ENCODE peak calls at places on chromosomes 2 and 18, in four cellular contexts. S is heart right ventricle, R is IMR-90, X is endodermal cell. J is an unnamed sample.

GRCh38 chr2:219520079-219520478 is 5.8 kb downstream of the ASIC4 start:
- DNase-seq in R (no peak), S (no peak), X (peak), J (no peak)

GRCh38 chr2:172412996-172413492 is 14.3 kb upstream of the ITGA6 start:
- DNase-seq in S (no peak), R (no peak), X (no peak), J (no peak)

GRCh38 chr2:9330639-9331270 is 92.6 kb downstream of the ITGB1BP1 start:
- DNase-seq in S (no peak), X (no peak), R (no peak), J (no peak)

GRCh38 chr18:23158884-23159820 is 23.9 kb downstream of the CABLES1 start:
- DNase-seq in S (no peak), X (no peak), R (no peak), J (no peak)

GRCh38 chr2:204280239-204280638 is 265.0 kb upstream of the PARD3B start:
- DNase-seq in X (no peak), R (no peak), S (no peak), J (no peak)

GRCh38 chr18:36312806-36313395 is 15.4 kb downstream of the FHOD3 start:
- DNase-seq in S (no peak), X (peak), R (peak), J (peak)

GRCh38 chr2:203583084-203583695 is 48.1 kb upstream of the RAPH1 start:
- DNase-seq in R (no peak), S (no peak), X (no peak), J (no peak)

GRCh38 chr2:157439792-157440186 is 4.1 kb downstream of the CYTIP start:
- DNase-seq in X (no peak), S (no peak), R (no peak), J (no peak)

GRCh38 chr2:86194751-86195054 is 559 bp downstream of the IMMT start:
- DNase-seq in X (peak), S (peak), R (no peak), J (no peak)

GRCh38 chr2:88198308-88198707 is 28.2 kb downstream of the THNSL2 start:
- DNase-seq in R (no peak), S (no peak), X (no peak), J (no peak)

GRCh38 chr2:20110876-20111275 is 59.4 kb upstream of the LAPTM4A start:
- DNase-seq in R (no peak), S (no peak), X (no peak), J (no peak)

GRCh38 chr2:174610243-174610995 is 12.8 kb upstream of the WIPF1 start:
- DNase-seq in S (no peak), R (no peak), X (no peak), J (no peak)

GRCh38 chr2:18129348-18129747 is 250.9 kb downstream of the KCNS3 start:
- DNase-seq in R (no peak), S (no peak), X (no peak), J (no peak)

GRCh38 chr2:21924640-21925285 is 801.0 kb downstream of the TDRD15 start:
- DNase-seq in R (peak), S (no peak), X (no peak), J (no peak)

DNA sequence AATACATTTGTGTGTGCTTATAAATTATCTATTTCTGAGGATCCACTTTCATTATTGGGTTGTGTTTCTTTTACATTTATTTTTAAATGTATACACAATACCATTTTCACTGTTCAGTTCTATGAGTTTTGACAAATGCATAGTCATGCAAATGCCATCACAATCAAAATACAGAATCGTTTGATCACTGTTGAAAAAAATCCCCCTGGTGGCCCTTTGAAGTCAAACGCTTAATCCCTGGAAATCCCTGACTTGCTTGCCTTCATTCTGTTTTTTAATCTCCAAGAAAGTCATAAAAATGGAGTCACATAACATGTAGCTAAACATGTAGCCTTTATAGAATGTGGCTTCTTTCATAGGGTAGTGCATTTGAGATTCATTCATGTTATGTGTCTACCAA is 173.3 kb downstream of the GALR1 start:
- DNase-seq in S (no peak), R (no peak), X (no peak), J (no peak)
- TF ChIP-seq CTCF in S (no peak), R (no peak), X (peak), J (no peak)

GRCh38 chr18:63981719-63982118 is 11.8 kb downstream of the SERPINB8 start:
- DNase-seq in X (no peak), S (no peak), R (no peak), J (no peak)

GRCh38 chr18:63980027-63980426 is 10.1 kb downstream of the SERPINB8 start:
- DNase-seq in S (no peak), R (no peak), X (no peak), J (no peak)

GRCh38 chr18:63977040-63977439 is 7.2 kb downstream of the SERPINB8 start:
- DNase-seq in X (no peak), R (no peak), S (no peak), J (no peak)

GRCh38 chr18:63980896-63981454 is 11.1 kb downstream of the SERPINB8 start:
- DNase-seq in S (no peak), R (no peak), X (no peak), J (no peak)

DNA sequence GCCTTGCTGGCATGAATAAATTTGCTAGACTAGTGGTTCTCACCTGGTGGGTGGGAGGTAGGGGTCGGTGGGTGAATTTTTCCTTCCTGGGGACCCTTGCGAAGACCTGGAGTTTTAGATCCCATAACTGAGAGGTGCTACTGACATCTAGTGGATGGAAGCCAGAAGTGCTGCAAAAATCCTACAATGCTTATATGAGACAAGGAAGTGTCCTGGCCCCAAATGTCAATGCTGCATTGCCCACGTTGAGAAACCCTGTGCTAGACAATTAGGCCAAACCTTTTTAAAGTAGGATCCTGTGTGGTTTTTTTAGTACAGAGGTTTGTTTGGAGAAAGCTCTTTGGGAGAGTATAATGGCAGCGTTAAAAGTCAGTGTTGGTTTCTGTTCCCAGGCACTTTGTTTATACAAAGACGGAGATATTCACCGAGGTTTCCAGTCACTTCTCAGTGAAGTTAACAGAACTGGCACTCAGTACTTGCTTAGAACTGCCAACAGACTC is 9.6 kb downstream of the SERPINB8 start:
- DNase-seq in X (peak), S (peak), R (peak), J (no peak)
- H3K27ac ChIP-seq in X (no peak), S (peak), R (peak), J (peak)

DNA sequence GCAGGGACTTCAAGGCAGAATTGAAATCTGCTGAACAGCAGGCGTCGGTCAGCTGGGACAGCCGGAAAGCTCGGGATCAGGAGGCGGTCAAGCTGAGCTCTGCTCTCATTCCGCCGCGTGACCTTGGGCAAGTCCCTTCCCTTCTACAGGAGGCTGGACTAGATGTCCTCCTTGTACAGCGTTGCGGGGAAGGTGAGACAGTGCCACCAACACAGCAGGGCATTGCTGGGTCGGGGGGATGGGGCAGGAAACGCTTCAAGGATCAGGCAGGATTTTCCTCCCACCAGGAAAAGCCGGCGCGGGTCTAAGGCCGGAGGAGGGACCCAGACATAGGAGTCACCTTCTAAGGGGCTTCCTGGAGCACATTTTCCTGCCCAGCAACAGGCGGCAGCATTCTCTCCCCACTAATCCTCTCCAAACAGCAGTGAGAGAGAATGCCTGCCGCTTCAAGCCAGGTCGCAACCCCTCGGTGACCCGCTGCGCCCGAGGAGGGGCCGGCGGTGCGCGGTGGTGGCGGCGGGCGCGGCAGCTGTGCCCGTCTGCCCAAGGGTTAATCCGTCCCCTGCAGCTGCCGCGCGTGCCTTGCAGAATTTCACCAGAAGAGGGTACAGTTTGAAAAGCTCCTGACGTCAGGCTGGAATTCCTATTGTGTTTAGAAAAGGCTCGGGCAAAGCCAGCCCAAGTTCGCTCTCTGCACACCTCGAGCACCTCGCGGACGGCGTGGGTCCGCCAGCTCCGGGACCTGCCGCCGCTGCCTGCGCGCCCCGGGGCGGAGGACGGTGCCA is at the start of gene KCNF1:
- DNase-seq in R (peak), X (peak), S (no peak), J (no peak)
- H3K4me3 ChIP-seq in R (peak), X (peak), S (peak), J (peak)

DNA sequence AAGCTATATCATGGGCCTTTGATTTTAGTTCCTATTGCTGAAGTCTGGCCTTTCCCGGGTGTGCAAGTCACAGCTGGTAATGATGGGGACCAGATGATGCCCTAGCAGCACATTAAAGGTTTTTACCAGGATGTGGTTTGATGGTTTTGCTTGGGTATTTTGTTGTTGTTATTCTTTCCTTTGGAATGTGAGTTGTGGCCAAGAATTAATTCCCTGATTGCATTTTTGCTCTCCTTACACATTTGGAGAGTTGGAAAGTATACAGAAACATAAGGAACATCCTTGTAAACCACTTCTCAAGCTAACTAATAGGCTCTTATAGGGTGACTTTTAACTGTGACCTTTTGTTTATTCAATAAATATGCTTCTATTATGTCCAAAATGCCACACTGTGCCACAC is 154.1 kb upstream of the MMADHC start:
- DNase-seq in X (no peak), R (peak), S (no peak), J (no peak)
- TF ChIP-seq CTCF in X (no peak), R (no peak), S (no peak), J (no peak)

DNA sequence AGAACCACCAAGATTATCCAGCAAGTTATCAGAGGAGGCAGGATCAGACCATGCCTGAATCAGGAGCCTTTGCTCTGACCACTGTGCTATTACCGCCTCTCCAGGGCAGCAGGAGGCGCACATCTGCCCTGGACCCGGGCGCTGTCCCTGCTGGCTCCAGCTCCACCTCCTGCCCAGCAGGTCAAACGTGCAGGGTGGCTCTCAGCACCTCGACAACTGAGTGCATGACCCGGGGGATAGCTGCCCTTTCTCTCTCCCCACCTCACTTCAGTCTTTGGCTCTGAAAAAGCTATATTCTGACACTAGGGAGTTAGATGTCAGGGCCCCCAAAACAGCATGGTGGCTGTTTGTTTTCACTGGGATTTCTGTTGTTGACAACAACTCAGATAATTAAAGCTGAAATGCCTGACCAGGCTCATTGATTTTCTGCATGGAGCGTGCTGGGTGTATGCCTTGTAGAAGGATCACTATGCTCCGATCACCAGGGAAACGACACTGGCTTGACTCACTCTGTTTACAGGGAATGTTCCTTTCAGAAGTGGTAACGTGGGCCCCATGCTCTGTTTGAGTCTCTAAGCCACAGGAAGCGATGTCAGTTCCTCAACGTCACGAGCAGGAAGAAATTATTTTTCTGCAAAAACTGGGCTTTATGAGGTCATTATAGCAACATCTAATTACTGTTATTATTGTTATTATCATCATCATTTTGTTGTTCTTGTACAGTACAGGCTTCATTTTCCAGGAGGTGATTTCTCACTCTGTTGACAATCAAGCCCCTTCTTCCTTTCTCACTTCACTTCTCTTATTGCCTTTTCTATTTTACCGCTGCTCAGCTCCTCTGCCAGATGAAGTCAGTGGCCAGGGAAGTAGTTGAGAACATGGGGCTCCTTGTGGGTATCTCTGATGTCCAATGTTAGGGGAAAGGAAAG is 125.6 kb downstream of the PLB1 start:
- DNase-seq in S (peak), R (peak), X (peak), J (peak)
- H3K27ac ChIP-seq in S (peak), R (peak), X (peak), J (peak)